ENCODE peak calls at places on chromosome X, in nine cellular contexts. I, F, W, L, C, R, T, H and V are unnamed samples.

GRCh38 chrX:42943051-42943450 is 165.1 kb upstream of the PPP1R2C start:
- DNase-seq in I (no peak), F (no peak), W (no peak), L (no peak), C (no peak), R (no peak), T (no peak), H (no peak), V (no peak)

GRCh38 chrX:125289209-125289608 is 30.5 kb upstream of the TEX13C start:
- DNase-seq in I (no peak), F (no peak), W (no peak), L (no peak), C (no peak), R (peak), T (no peak), H (peak), V (no peak)

GRCh38 chrX:7987160-7987992 is 60.2 kb upstream of the PNPLA4 start:
- DNase-seq in I (no peak), F (no peak), W (no peak), L (no peak), C (no peak), R (no peak), T (peak), H (no peak), V (no peak)

GRCh38 chrX:45515262-45516215 is 314.9 kb upstream of the DIPK2B start:
- DNase-seq in I (peak), F (no peak), W (peak), L (peak), C (peak), R (peak), T (peak), H (peak), V (peak)

GRCh38 chrX:38817004-38817703 is 15.9 kb downstream of the MID1IP1 start:
- DNase-seq in I (peak), F (no peak), W (no peak), L (no peak), C (no peak), R (peak), T (peak), H (peak), V (no peak)

GRCh38 chrX:74585766-74586165 is 28.7 kb downstream of the RLIM start:
- DNase-seq in I (no peak), F (no peak), W (no peak), L (no peak), C (no peak), R (no peak), T (no peak), H (no peak), V (no peak)

GRCh38 chrX:40170830-40171512 is 73.2 kb upstream of the BCOR start:
- DNase-seq in I (peak), F (no peak), W (no peak), L (no peak), C (peak), R (no peak), T (peak), H (peak), V (no peak)

GRCh38 chrX:49761481-49761880 is 65.7 kb upstream of the PAGE1 start:
- DNase-seq in I (no peak), F (no peak), W (no peak), L (no peak), C (no peak), R (no peak), T (peak), H (peak), V (no peak)

GRCh38 chrX:22686138-22686541 is 313.6 kb upstream of the DDX53 start:
- DNase-seq in I (no peak), F (no peak), W (no peak), L (peak), C (peak), R (peak), T (peak), H (peak), V (peak)

GRCh38 chrX:23797371-23798128 is 14.6 kb downstream of the SAT1 start:
- DNase-seq in I (no peak), F (no peak), W (no peak), L (peak), C (no peak), R (no peak), T (no peak), H (peak), V (no peak)

GRCh38 chrX:3262906-3263305 is 83.5 kb downstream of the MXRA5 start:
- DNase-seq in I (no peak), F (no peak), W (no peak), L (no peak), C (no peak), R (peak), T (peak), H (no peak), V (no peak)

GRCh38 chrX:120274145-120274544 is 23.5 kb downstream of the ZBTB33 start:
- DNase-seq in I (no peak), F (no peak), W (no peak), L (no peak), C (no peak), R (no peak), T (no peak), H (no peak), V (no peak)

GRCh38 chrX:47687249-47687648 is 28.3 kb upstream of the UXT start:
- DNase-seq in I (no peak), F (no peak), W (no peak), L (peak), C (no peak), R (peak), T (peak), H (peak), V (peak)

GRCh38 chrX:41779058-41779564 is 55.1 kb downstream of the GPR82 start:
- DNase-seq in I (no peak), F (no peak), W (no peak), L (peak), C (peak), R (peak), T (peak), H (peak), V (no peak)

GRCh38 chrX:48769230-48769629 is 7.7 kb downstream of the GLOD5 start:
- DNase-seq in I (no peak), F (no peak), W (no peak), L (no peak), C (no peak), R (no peak), T (no peak), H (no peak), V (no peak)

GRCh38 chrX:150990910-150991309 is 7.8 kb downstream of the HMGB3 start:
- DNase-seq in I (no peak), F (no peak), W (no peak), L (no peak), C (no peak), R (no peak), T (peak), H (peak), V (no peak)

GRCh38 chrX:21376636-21377035 is 2.4 kb downstream of the CNKSR2 start:
- DNase-seq in I (no peak), F (no peak), W (no peak), L (no peak), C (no peak), R (no peak), T (no peak), H (no peak), V (no peak)